ENCODE peak calls at places on chromosomes 16 and 17, in four cellular contexts. M is GM12878, J is HepG2, T is K562. S is an unnamed sample.
A peak's percentile ranks its signal among the peaks of the same experiment; 100 is the strongest.

GRCh38 chr16:72856797-72857196 is 191.1 kb downstream of the ZFHX3 start:
- DNase-seq in M (no peak), J (peak; percentile 53), T (no peak), S (peak; percentile 54)

GRCh38 chr16:56352351-56353053 is 72.8 kb downstream of the AMFR start:
- DNase-seq in M (no peak), J (no peak), T (no peak), S (no peak)

GRCh38 chr16:50368410-50369132 is at the start of gene BRD7:
- DNase-seq in M (no peak), J (peak; percentile 62), T (peak; percentile 74), S (peak; percentile 97)

GRCh38 chr17:13568746-13569739 is 32.7 kb downstream of the HS3ST3A1 start:
- DNase-seq in M (no peak), J (no peak), T (no peak), S (no peak)

GRCh38 chr17:82270651-82271050 is 2.8 kb downstream of the CSNK1D start:
- DNase-seq in M (no peak), J (no peak), T (no peak), S (no peak)

GRCh38 chr17:45135978-45136791 is 698 bp downstream of the ACBD4 start:
- DNase-seq in M (no peak), J (no peak), T (no peak), S (peak; percentile 31)

GRCh38 chr17:15134363-15134762 is 130.8 kb downstream of the PMP22 start:
- DNase-seq in M (no peak), J (no peak), T (peak; percentile 56), S (no peak)

GRCh38 chr16:83533193-83533592 is 274.6 kb upstream of the HSBP1 start:
- DNase-seq in M (no peak), J (no peak), T (no peak), S (no peak)

GRCh38 chr16:75491876-75492275 is 3.4 kb downstream of the CHST6 start:
- DNase-seq in M (no peak), J (no peak), T (no peak), S (peak; percentile 92)

GRCh38 chr17:66302761-66303626 is 581 bp downstream of the PRKCA start:
- DNase-seq in M (no peak), J (peak; percentile 70), T (peak; percentile 54), S (peak; percentile 80)

GRCh38 chr16:85810097-85810741 is 10.7 kb downstream of the COX4I1 start:
- DNase-seq in M (no peak), J (no peak), T (no peak), S (no peak)

GRCh38 chr16:69610356-69610755 is 44.6 kb downstream of the NFAT5 start:
- DNase-seq in M (no peak), J (no peak), T (no peak), S (peak; percentile 9)

GRCh38 chr17:82098939-82099765 is 1.1 kb upstream of the FASN start:
- DNase-seq in M (no peak), J (no peak), T (no peak), S (no peak)

GRCh38 chr16:79272141-79272577 is 328.4 kb downstream of the MAF start:
- DNase-seq in M (no peak), J (no peak), T (peak; percentile 10), S (no peak)

GRCh38 chr16:57422026-57422944 is 17.7 kb downstream of the CCL17 start:
- DNase-seq in M (no peak), J (peak; percentile 77), T (peak; percentile 76), S (peak; percentile 72)

GRCh38 chr16:17497648-17498047 is 26.9 kb upstream of the XYLT1 start:
- DNase-seq in M (no peak), J (no peak), T (no peak), S (no peak)

GRCh38 chr17:11274106-11274505 is 33.1 kb downstream of the SHISA6 start:
- DNase-seq in M (no peak), J (no peak), T (no peak), S (no peak)

GRCh38 chr16:22126037-22126558 is 33.8 kb downstream of the VWA3A start:
- DNase-seq in M (no peak), J (no peak), T (peak; percentile 12), S (no peak)

GRCh38 chr16:627458-628239 is 3.1 kb upstream of the WFIKKN1 start:
- DNase-seq in M (no peak), J (no peak), T (peak; percentile 30), S (no peak)

GRCh38 chr16:85029413-85029794 is 1.8 kb downstream of the KIAA0513 start:
- DNase-seq in M (peak; percentile 20), J (no peak), T (peak; percentile 80), S (peak; percentile 45)

GRCh38 chr17:82407255-82407654 is 10.9 kb upstream of the HEXD start:
- DNase-seq in M (no peak), J (no peak), T (no peak), S (no peak)

GRCh38 chr16:19135896-19136438 is 22.2 kb downstream of the ITPRIPL2 start:
- DNase-seq in M (no peak), J (no peak), T (peak; percentile 62), S (no peak)

GRCh38 chr17:74601944-74602572 is 10.0 kb upstream of the CD300LD start:
- DNase-seq in M (no peak), J (peak; percentile 60), T (peak; percentile 73), S (peak; percentile 68)

GRCh38 chr17:51947160-51947559 is 211.4 kb downstream of the CA10 start:
- DNase-seq in M (no peak), J (peak; percentile 6), T (no peak), S (no peak)

GRCh38 chr17:4854181-4854681 is 21.1 kb downstream of the MINK1 start:
- DNase-seq in M (no peak), J (peak; percentile 23), T (no peak), S (no peak)

GRCh38 chr17:63345598-63345997 is 100.5 kb downstream of the CYB561 start:
- DNase-seq in M (no peak), J (no peak), T (no peak), S (no peak)

GRCh38 chr17:72254808-72255449 is 134.1 kb downstream of the SOX9 start:
- DNase-seq in M (no peak), J (no peak), T (no peak), S (no peak)

GRCh38 chr17:57619061-57619937 is 125.8 kb downstream of the CCDC182 start:
- DNase-seq in M (no peak), J (no peak), T (peak; percentile 12), S (peak; percentile 55)
- TF ChIP-seq RFX5 in M (no peak), J (no peak), T (no peak), S (no peak)

GRCh38 chr17:16239931-16240330 is 22.9 kb downstream of the PIGL start:
- DNase-seq in M (no peak), J (no peak), T (no peak), S (no peak)

GRCh38 chr17:16247589-16247984 is 30.6 kb downstream of the PIGL start:
- DNase-seq in M (no peak), J (no peak), T (no peak), S (no peak)

GRCh38 chr17:16241906-16242399 is 24.9 kb downstream of the PIGL start:
- DNase-seq in M (no peak), J (no peak), T (no peak), S (no peak)

GRCh38 chr17:16243385-16243784 is 26.4 kb downstream of the PIGL start:
- DNase-seq in M (no peak), J (no peak), T (no peak), S (no peak)

DNA sequence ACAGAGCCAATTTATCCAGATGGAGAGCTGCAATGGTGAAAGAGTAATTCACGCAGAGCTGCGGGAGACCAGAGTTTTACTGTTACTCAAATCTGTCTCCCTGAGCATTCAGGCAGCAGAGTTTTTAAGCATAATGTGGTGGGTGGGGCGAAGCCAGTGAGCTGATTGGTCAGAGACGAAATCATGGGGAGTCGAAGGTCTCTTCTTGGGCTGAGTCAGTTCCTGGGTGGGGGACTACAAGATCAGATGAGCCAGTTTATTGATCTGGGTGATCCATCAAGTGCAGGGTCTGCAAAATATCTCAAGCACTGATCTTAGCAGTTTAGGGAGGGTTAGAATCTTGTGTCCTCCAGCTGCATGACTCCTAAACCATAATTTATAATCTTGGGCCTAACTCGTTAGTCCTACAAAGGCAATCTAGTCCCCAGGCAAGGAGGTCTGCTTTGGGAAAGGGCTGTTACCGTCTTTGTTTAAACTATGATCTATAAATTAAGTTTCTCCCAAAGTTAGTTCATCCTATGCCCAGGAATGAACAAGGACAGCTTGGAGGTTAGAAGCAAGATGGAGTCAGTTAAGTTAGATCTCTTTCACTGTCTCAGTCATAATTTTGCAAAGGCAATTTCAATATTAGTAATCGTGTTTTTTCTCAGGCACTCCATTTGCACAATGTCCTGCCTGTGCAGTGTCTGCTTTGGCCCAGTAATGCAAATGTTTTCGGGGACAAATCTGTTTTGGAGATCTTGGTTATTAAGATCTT is 27.0 kb downstream of the PIGL start:
- DNase-seq in M (no peak), J (peak; percentile 26), T (peak; percentile 68), S (peak; percentile 16)
- TF ChIP-seq ZBTB33 in M (no peak), J (no peak), T (no peak), S (no peak)

DNA sequence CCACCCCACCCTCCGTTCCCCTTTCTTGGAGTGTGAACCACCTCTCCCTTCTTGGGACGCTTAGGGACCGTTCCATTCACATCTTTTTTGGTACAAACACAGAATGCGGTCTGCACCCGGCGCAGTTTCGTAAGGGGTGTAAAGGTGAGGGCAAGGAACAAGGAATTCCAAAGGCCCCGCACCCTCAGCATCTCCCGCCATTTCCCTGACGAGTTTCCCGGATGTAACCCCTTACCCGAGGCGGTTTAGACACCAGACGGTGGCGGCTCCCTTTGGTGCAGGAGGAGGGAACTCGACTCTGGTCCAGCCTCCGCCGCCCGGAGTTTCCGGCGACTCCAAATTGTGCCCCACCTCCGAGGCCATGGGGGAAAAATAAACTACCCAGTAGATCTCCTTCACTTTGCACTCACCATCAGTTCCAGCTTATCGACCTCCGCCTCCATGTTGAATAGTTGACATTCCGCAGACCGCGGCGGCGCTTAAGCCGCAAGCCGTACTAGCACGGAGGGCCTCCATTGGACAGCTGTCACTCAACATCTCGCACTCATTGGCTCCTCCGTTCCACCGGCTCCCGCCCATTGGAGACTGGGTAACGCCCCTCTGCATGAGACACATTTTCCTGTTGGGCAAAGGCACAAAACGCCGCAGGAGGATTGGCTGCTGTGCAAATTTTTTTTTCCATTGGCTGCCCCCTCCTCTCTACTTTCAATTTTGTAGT is at the start of gene SKA2:
- DNase-seq in M (peak; percentile 100), J (no peak), T (peak; percentile 99), S (peak; percentile 85)
- TF ChIP-seq RFX5 in M (peak; percentile 93), J (peak; percentile 83), T (no peak), S (peak; percentile 94)

DNA sequence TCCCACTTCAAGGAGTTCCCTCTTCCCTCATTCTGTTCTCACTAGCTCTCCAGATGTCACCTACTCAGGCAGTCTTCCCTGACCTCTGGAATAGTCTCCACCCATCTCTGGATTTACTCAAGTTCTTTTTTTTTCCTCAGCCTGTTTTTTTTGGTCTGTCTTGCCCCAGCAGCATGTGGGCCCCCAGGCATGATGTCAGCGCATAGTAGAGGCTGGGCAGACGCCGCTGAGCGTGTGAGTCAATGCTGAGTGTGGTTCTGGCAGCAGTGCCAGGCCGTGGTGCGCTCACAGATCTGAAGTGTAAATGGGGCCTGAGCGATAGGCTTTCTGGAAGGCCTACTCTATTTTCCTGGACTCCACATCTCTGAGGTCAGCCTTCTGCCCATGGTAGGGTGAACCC is 2.7 kb upstream of the KCNJ18 start:
- DNase-seq in M (no peak), J (no peak), T (no peak), S (no peak)
- TF ChIP-seq ZBTB33 in M (no peak), J (no peak), T (no peak), S (no peak)

DNA sequence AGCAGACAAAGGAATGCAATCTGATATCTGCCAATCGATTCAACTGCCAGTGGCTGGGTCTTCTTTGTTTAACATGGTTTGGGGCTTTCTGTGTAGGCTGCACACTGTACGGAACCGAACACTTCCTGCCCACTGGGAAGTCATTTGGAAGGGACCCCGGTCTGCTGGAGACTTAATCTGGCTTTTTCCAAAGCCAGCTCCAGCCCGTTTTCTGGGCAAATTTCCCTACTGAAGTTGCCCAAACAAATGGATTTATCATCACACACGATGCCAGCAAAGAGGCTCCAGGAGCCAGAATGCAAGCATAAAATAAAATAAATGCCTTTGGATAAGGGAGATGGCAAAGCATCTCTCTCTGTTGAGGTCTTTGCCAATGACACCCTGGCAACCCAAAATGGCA is 259.9 kb upstream of the IRX3 start:
- DNase-seq in M (no peak), J (no peak), T (no peak), S (no peak)
- TF ChIP-seq RFX5 in M (no peak), J (no peak), T (no peak), S (no peak)